ENCODE peak calls at places on chromosome 15, in seven cellular contexts. G is A549, U is tibial nerve, H is K562, E is stomach, A is HepG2, L is ovary. M is an unnamed sample.

GRCh38 chr15:31037731-31038477 is 46.5 kb upstream of the MTMR10 start:
- DNase-seq in U (no peak), G (no peak), E (no peak), L (no peak), H (no peak), A (no peak), M (no peak)

GRCh38 chr15:74964794-74965193 is 8.2 kb upstream of the RPP25 start:
- DNase-seq in L (no peak), U (no peak), H (no peak), A (no peak), G (no peak), E (no peak), M (no peak)

GRCh38 chr15:69838951-69839350 is 258.8 kb downstream of the TLE3 start:
- DNase-seq in G (no peak), A (no peak), L (no peak), U (no peak), E (no peak), H (no peak), M (no peak)

GRCh38 chr15:81548350-81549116 is 174.5 kb upstream of the TMC3 start:
- DNase-seq in E (no peak), U (no peak), A (no peak), G (no peak), H (no peak), L (no peak), M (no peak)

GRCh38 chr15:40357723-40358491 is at the start of gene DISP2:
- DNase-seq in E (peak), G (peak), H (peak), A (peak), L (peak), U (peak), M (peak)

GRCh38 chr15:97849183-97849582 is 111.3 kb upstream of the ARRDC4 start:
- DNase-seq in L (no peak), G (no peak), A (no peak), E (no peak), H (no peak), U (no peak), M (no peak)

GRCh38 chr15:36769110-36769509 is 189.7 kb downstream of the CDIN1 start:
- DNase-seq in L (no peak), U (no peak), A (no peak), H (no peak), G (no peak), E (no peak), M (no peak)

GRCh38 chr15:31328425-31328998 is 1.9 kb downstream of the KLF13 start:
- DNase-seq in H (peak), E (no peak), G (peak), U (no peak), L (no peak), A (no peak), M (no peak)

GRCh38 chr15:64894395-64895056 is 17.2 kb upstream of the ANKDD1A start:
- DNase-seq in G (no peak), E (peak), U (no peak), A (no peak), H (no peak), L (no peak), M (peak)

GRCh38 chr15:69059170-69059943 is 44.9 kb downstream of the NOX5 start:
- DNase-seq in U (peak), H (peak), E (peak), A (peak), L (peak), G (peak), M (peak)

GRCh38 chr15:28982886-28983285 is 97.1 kb downstream of the APBA2 start:
- DNase-seq in H (no peak), E (no peak), L (no peak), A (no peak), G (no peak), U (no peak), M (no peak)

GRCh38 chr15:28981921-28982320 is 96.1 kb downstream of the APBA2 start:
- DNase-seq in G (no peak), E (no peak), U (no peak), A (no peak), H (no peak), L (no peak), M (no peak)

GRCh38 chr15:28985691-28986090 is 99.9 kb downstream of the APBA2 start:
- DNase-seq in G (no peak), A (no peak), U (no peak), H (no peak), E (no peak), L (no peak), M (no peak)

GRCh38 chr15:28984421-28985375 is 98.9 kb downstream of the APBA2 start:
- DNase-seq in E (no peak), L (peak), A (peak), U (no peak), H (no peak), G (no peak), M (no peak)

DNA sequence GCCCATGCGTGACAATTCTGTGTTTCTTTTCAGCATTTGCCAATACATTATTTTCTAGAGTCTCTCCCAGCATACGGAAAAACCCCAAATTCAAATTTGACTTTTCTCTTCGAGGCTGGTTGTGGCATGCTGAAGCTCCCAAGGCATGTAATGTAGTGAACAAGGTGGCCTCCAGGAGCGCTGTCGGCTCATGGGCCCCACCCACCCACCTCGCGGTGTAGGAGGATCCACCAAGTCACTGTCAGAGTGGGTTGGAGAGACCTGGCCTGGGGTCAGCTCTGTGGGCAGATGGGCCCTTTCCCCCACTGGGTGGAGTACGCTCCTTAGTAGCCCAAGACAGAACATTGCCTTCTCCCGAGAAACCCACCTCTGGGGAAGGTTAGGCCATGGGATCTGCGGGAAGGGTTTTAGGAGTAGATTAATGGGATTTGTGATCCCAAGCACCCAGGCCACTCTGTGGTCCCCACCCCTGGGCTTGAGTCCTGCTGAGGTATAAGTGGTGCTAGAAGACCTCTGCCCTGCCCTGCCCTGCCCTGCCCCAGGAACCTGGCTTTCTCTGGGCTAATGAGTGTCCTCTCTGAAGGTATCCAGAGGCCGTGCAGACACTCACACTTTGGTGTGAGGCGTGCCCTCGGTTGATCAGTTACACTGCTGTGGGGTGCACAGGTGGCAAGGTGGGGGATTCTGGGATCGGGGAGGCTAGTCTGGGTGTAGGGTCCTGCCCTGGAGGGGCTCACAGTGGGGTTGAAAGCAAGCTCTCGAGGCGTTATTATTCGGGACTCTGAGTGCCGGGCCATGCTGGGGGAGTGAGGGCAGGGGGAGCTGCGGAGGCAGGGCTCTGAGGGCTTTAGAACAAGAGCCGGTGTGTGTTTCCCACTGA is 97.9 kb downstream of the APBA2 start:
- DNase-seq in H (peak), G (no peak), L (no peak), A (no peak), E (no peak), U (no peak), M (no peak)
- TF ChIP-seq CTCF in H (peak), G (no peak), L (no peak), A (peak), E (no peak), U (no peak), M (no peak)

DNA sequence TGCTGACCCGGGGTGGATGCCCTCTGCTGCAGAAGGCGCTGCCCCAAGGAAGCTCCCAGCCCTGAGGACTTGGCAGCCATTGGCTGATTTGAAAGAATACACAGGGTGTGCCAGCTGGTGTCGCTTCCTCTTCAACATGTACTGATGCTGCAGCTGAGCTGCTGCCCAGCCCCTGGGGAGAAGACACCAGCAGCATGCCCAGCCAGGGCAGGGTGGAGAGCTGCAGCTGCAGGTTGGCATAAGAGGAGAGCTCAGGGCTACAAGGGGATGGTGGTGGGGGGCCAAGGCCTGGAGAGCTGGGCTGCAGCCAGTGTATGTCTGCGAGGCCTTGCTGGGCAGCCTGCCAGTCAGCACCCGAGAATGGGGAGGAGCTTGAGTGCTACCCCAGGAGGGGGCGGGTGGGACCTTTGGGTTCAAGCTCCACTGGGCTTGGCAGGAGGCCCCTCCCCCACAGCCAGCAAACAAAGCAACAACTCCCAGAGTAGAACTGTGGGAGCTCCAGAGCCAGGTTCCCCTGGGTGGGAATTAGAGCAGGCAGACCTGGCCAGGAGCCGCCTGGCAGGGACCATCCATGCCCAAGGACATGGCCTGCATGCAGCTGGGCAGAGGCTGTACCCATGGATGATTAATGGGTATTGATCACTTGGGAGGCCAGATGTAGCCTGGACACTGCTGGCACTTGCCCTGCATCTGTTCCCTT is 9.2 kb upstream of the SEMA4B start:
- DNase-seq in H (peak), E (peak), U (peak), A (peak), L (peak), G (no peak), M (peak)
- H3K4me3 ChIP-seq in H (no peak), E (no peak), U (no peak), A (peak), L (no peak), G (no peak), M (no peak)

GRCh38 chr15:62874064-62874463 is 168.5 kb upstream of the TPM1 start:
- DNase-seq in A (no peak), U (no peak), L (no peak), G (no peak), H (no peak), E (no peak), M (no peak)
- TF ChIP-seq EP300 in A (no peak), U (no peak), L (no peak), G (no peak), H (no peak), E (no peak), M (no peak)

GRCh38 chr15:33234019-33234418 is 39.5 kb upstream of the FMN1 start:
- DNase-seq in A (peak), H (peak), G (peak), E (no peak), L (no peak), U (no peak), M (no peak)
- TF ChIP-seq CTCF in A (peak), H (peak), G (peak), E (no peak), L (no peak), U (no peak), M (peak)